ENCODE peak calls at places on chromosomes 6 and 20, in four cellular contexts. K, C, M and W are unnamed samples.

GRCh38 chr6:112216699-112217551 is 37.4 kb downstream of the LAMA4 start:
- DNase-seq in K (no peak), C (no peak), M (no peak), W (no peak)

GRCh38 chr6:109579361-109579760 is 96.3 kb upstream of the ZBTB24 start:
- DNase-seq in K (no peak), C (no peak), M (no peak), W (no peak)

GRCh38 chr6:169800668-169801395 is 49.4 kb downstream of the ERMARD start:
- DNase-seq in K (no peak), C (no peak), M (peak), W (no peak)

GRCh38 chr6:11615214-11615602 is 77.7 kb downstream of the TMEM170B start:
- DNase-seq in K (no peak), C (no peak), M (no peak), W (no peak)

GRCh38 chr6:170175644-170176620 is 114.9 kb downstream of the DLL1 start:
- DNase-seq in K (no peak), C (no peak), M (peak), W (no peak)

GRCh38 chr20:51505566-51505965 is 37.0 kb downstream of the NFATC2 start:
- DNase-seq in K (no peak), C (no peak), M (no peak), W (no peak)

GRCh38 chr20:34663213-34663943 is 13.5 kb downstream of the PIGU start:
- DNase-seq in K (no peak), C (no peak), M (no peak), W (no peak)

GRCh38 chr20:48563191-48563884 is 264.5 kb downstream of the PREX1 start:
- DNase-seq in K (no peak), C (no peak), M (no peak), W (no peak)

GRCh38 chr6:26260110-26260637 is 104.8 kb upstream of the BTN3A2 start:
- DNase-seq in K (no peak), C (no peak), M (no peak), W (no peak)